ENCODE peak calls at places on chromosome 10, in five cellular contexts. One of them, this sample, is unnamed.
A peak's percentile ranks its signal among the peaks of the same experiment; 100 is the strongest.

GRCh38 chr10:14405076-14406065 is 74.6 kb upstream of the FRMD4A start:
- DNase-seq in GOT3: no peak
- DNase-seq in ELF-1: no peak
- DNase-seq in stimulated activated CD4-positive, alpha-beta T cell treated with anti-CD3 and anti-CD28 coated beads, Interleukin-12 subunit alpha, Interleukin-12 subunit beta, amount 100 ng/mL, for 48 hours: no peak
- DNase-seq in GM20000: no peak
- DNase-seq in this sample: peak; percentile 80

GRCh38 chr10:59819265-59819664 is 66.0 kb upstream of the MRLN start:
- DNase-seq in stimulated activated CD4-positive, alpha-beta T cell treated with anti-CD3 and anti-CD28 coated beads, Interleukin-12 subunit alpha, Interleukin-12 subunit beta, amount 100 ng/mL, for 48 hours: no peak
- DNase-seq in GM20000: no peak
- DNase-seq in GOT3: no peak
- DNase-seq in ELF-1: no peak
- DNase-seq in this sample: no peak

GRCh38 chr10:5945561-5946418 is 31.6 kb downstream of the IL15RA start:
- DNase-seq in ELF-1: peak; percentile 45
- DNase-seq in GOT3: no peak
- DNase-seq in stimulated activated CD4-positive, alpha-beta T cell treated with anti-CD3 and anti-CD28 coated beads, Interleukin-12 subunit alpha, Interleukin-12 subunit beta, amount 100 ng/mL, for 48 hours: no peak
- DNase-seq in GM20000: no peak
- DNase-seq in this sample: peak; percentile 93

GRCh38 chr10:93559490-93559889 is 7.0 kb upstream of the FFAR4 start:
- DNase-seq in stimulated activated CD4-positive, alpha-beta T cell treated with anti-CD3 and anti-CD28 coated beads, Interleukin-12 subunit alpha, Interleukin-12 subunit beta, amount 100 ng/mL, for 48 hours: no peak
- DNase-seq in GM20000: no peak
- DNase-seq in ELF-1: no peak
- DNase-seq in GOT3: no peak
- DNase-seq in this sample: no peak

GRCh38 chr10:49296826-49297225 is 2.1 kb upstream of the C10orf71 start:
- DNase-seq in ELF-1: peak; percentile 68
- DNase-seq in GM20000: no peak
- DNase-seq in GOT3: no peak
- DNase-seq in stimulated activated CD4-positive, alpha-beta T cell treated with anti-CD3 and anti-CD28 coated beads, Interleukin-12 subunit alpha, Interleukin-12 subunit beta, amount 100 ng/mL, for 48 hours: no peak
- DNase-seq in this sample: no peak

GRCh38 chr10:90418869-90419652 is 438.8 kb downstream of the HTR7 start:
- DNase-seq in stimulated activated CD4-positive, alpha-beta T cell treated with anti-CD3 and anti-CD28 coated beads, Interleukin-12 subunit alpha, Interleukin-12 subunit beta, amount 100 ng/mL, for 48 hours: no peak
- DNase-seq in GM20000: no peak
- DNase-seq in GOT3: no peak
- DNase-seq in ELF-1: no peak
- DNase-seq in this sample: no peak

GRCh38 chr10:3527869-3528268 is 257.1 kb downstream of the KLF6 start:
- DNase-seq in ELF-1: no peak
- DNase-seq in GOT3: no peak
- DNase-seq in stimulated activated CD4-positive, alpha-beta T cell treated with anti-CD3 and anti-CD28 coated beads, Interleukin-12 subunit alpha, Interleukin-12 subunit beta, amount 100 ng/mL, for 48 hours: no peak
- DNase-seq in GM20000: no peak
- DNase-seq in this sample: no peak

GRCh38 chr10:114526112-114526496 is 121.8 kb upstream of the AFAP1L2 start:
- DNase-seq in GM20000: no peak
- DNase-seq in ELF-1: no peak
- DNase-seq in stimulated activated CD4-positive, alpha-beta T cell treated with anti-CD3 and anti-CD28 coated beads, Interleukin-12 subunit alpha, Interleukin-12 subunit beta, amount 100 ng/mL, for 48 hours: no peak
- DNase-seq in GOT3: no peak
- DNase-seq in this sample: no peak

GRCh38 chr10:23331567-23332290 is 12.9 kb downstream of the C10orf67 start:
- DNase-seq in GM20000: no peak
- DNase-seq in stimulated activated CD4-positive, alpha-beta T cell treated with anti-CD3 and anti-CD28 coated beads, Interleukin-12 subunit alpha, Interleukin-12 subunit beta, amount 100 ng/mL, for 48 hours: no peak
- DNase-seq in ELF-1: no peak
- DNase-seq in GOT3: no peak
- DNase-seq in this sample: peak; percentile 2

GRCh38 chr10:99395750-99396445 is 34.5 kb downstream of the GOT1 start:
- DNase-seq in GM20000: no peak
- DNase-seq in GOT3: no peak
- DNase-seq in ELF-1: peak; percentile 23
- DNase-seq in stimulated activated CD4-positive, alpha-beta T cell treated with anti-CD3 and anti-CD28 coated beads, Interleukin-12 subunit alpha, Interleukin-12 subunit beta, amount 100 ng/mL, for 48 hours: no peak
- DNase-seq in this sample: peak; percentile 73

GRCh38 chr10:21195149-21195731 is 298.1 kb upstream of the NEBL start:
- DNase-seq in stimulated activated CD4-positive, alpha-beta T cell treated with anti-CD3 and anti-CD28 coated beads, Interleukin-12 subunit alpha, Interleukin-12 subunit beta, amount 100 ng/mL, for 48 hours: no peak
- DNase-seq in GOT3: no peak
- DNase-seq in ELF-1: no peak
- DNase-seq in GM20000: no peak
- DNase-seq in this sample: peak; percentile 74

GRCh38 chr10:44937201-44938005 is 22.2 kb upstream of the RASSF4 start:
- DNase-seq in GM20000: no peak
- DNase-seq in stimulated activated CD4-positive, alpha-beta T cell treated with anti-CD3 and anti-CD28 coated beads, Interleukin-12 subunit alpha, Interleukin-12 subunit beta, amount 100 ng/mL, for 48 hours: no peak
- DNase-seq in ELF-1: no peak
- DNase-seq in GOT3: no peak
- DNase-seq in this sample: no peak

GRCh38 chr10:33237736-33238624 is 96.5 kb downstream of the NRP1 start:
- DNase-seq in stimulated activated CD4-positive, alpha-beta T cell treated with anti-CD3 and anti-CD28 coated beads, Interleukin-12 subunit alpha, Interleukin-12 subunit beta, amount 100 ng/mL, for 48 hours: no peak
- DNase-seq in ELF-1: peak; percentile 11
- DNase-seq in GM20000: no peak
- DNase-seq in GOT3: no peak
- DNase-seq in this sample: peak; percentile 43

GRCh38 chr10:125783957-125784356 is 8.3 kb upstream of the MMP21 start:
- DNase-seq in ELF-1: no peak
- DNase-seq in stimulated activated CD4-positive, alpha-beta T cell treated with anti-CD3 and anti-CD28 coated beads, Interleukin-12 subunit alpha, Interleukin-12 subunit beta, amount 100 ng/mL, for 48 hours: no peak
- DNase-seq in GOT3: no peak
- DNase-seq in GM20000: peak; percentile 67
- DNase-seq in this sample: no peak

GRCh38 chr10:132616170-132616994 is 78.8 kb downstream of the INPP5A start:
- DNase-seq in stimulated activated CD4-positive, alpha-beta T cell treated with anti-CD3 and anti-CD28 coated beads, Interleukin-12 subunit alpha, Interleukin-12 subunit beta, amount 100 ng/mL, for 48 hours: peak; percentile 61
- DNase-seq in GOT3: no peak
- DNase-seq in GM20000: no peak
- DNase-seq in ELF-1: no peak
- DNase-seq in this sample: no peak

GRCh38 chr10:109676703-109677102 is 246.6 kb downstream of the XPNPEP1 start:
- DNase-seq in stimulated activated CD4-positive, alpha-beta T cell treated with anti-CD3 and anti-CD28 coated beads, Interleukin-12 subunit alpha, Interleukin-12 subunit beta, amount 100 ng/mL, for 48 hours: no peak
- DNase-seq in ELF-1: no peak
- DNase-seq in GM20000: no peak
- DNase-seq in GOT3: no peak
- DNase-seq in this sample: no peak

GRCh38 chr10:11404931-11405330 is 206.5 kb downstream of the USP6NL start:
- DNase-seq in stimulated activated CD4-positive, alpha-beta T cell treated with anti-CD3 and anti-CD28 coated beads, Interleukin-12 subunit alpha, Interleukin-12 subunit beta, amount 100 ng/mL, for 48 hours: no peak
- DNase-seq in GOT3: no peak
- DNase-seq in ELF-1: no peak
- DNase-seq in GM20000: no peak
- DNase-seq in this sample: no peak

GRCh38 chr10:83182076-83182475 is 957.2 kb upstream of the GHITM start:
- DNase-seq in GOT3: no peak
- DNase-seq in ELF-1: no peak
- DNase-seq in stimulated activated CD4-positive, alpha-beta T cell treated with anti-CD3 and anti-CD28 coated beads, Interleukin-12 subunit alpha, Interleukin-12 subunit beta, amount 100 ng/mL, for 48 hours: no peak
- DNase-seq in GM20000: no peak
- DNase-seq in this sample: no peak

GRCh38 chr10:31754803-31755624 is 173.6 kb downstream of the ARHGAP12 start:
- DNase-seq in ELF-1: peak; percentile 86
- DNase-seq in stimulated activated CD4-positive, alpha-beta T cell treated with anti-CD3 and anti-CD28 coated beads, Interleukin-12 subunit alpha, Interleukin-12 subunit beta, amount 100 ng/mL, for 48 hours: no peak
- DNase-seq in GM20000: no peak
- DNase-seq in GOT3: no peak
- DNase-seq in this sample: peak; percentile 26

This sample was measured in dermis microvascular lymphatic vessel endothelial cell.